ENCODE peak calls at places on chromosomes 3 and 15, in five cellular contexts. One of them, this sample, is unnamed.

GRCh38 chr3:100982710-100983109 is 10.5 kb downstream of the ABI3BP start:
- DNase-seq in endodermal cell: no peak
- DNase-seq in epithelial cell of prostate: no peak
- DNase-seq in CD4-positive, alpha-beta T cell: no peak
- DNase-seq in psoas muscle: peak
- DNase-seq in this sample: no peak

GRCh38 chr3:89954135-89954534 is 846.7 kb downstream of the EPHA3 start:
- DNase-seq in endodermal cell: no peak
- DNase-seq in epithelial cell of prostate: no peak
- DNase-seq in CD4-positive, alpha-beta T cell: no peak
- DNase-seq in psoas muscle: no peak
- DNase-seq in this sample: no peak

GRCh38 chr15:40743921-40744809 is 10.9 kb downstream of the RMDN3 start:
- DNase-seq in endodermal cell: no peak
- DNase-seq in epithelial cell of prostate: peak
- DNase-seq in CD4-positive, alpha-beta T cell: peak
- DNase-seq in psoas muscle: no peak
- DNase-seq in this sample: no peak

GRCh38 chr3:173709026-173709425 is 311.5 kb downstream of the NLGN1 start:
- DNase-seq in endodermal cell: no peak
- DNase-seq in epithelial cell of prostate: no peak
- DNase-seq in CD4-positive, alpha-beta T cell: no peak
- DNase-seq in psoas muscle: no peak
- DNase-seq in this sample: no peak

GRCh38 chr3:98784666-98785600 is 21.8 kb downstream of the ST3GAL6 start:
- DNase-seq in endodermal cell: no peak
- DNase-seq in epithelial cell of prostate: no peak
- DNase-seq in CD4-positive, alpha-beta T cell: no peak
- DNase-seq in psoas muscle: no peak
- DNase-seq in this sample: no peak

GRCh38 chr3:42505849-42506410 is 3.5 kb downstream of the VIPR1 start:
- DNase-seq in endodermal cell: peak
- DNase-seq in epithelial cell of prostate: no peak
- DNase-seq in CD4-positive, alpha-beta T cell: no peak
- DNase-seq in psoas muscle: no peak
- DNase-seq in this sample: no peak

GRCh38 chr15:80073197-80073596 is 13.7 kb downstream of the ZFAND6 start:
- DNase-seq in endodermal cell: no peak
- DNase-seq in epithelial cell of prostate: no peak
- DNase-seq in CD4-positive, alpha-beta T cell: no peak
- DNase-seq in psoas muscle: no peak
- DNase-seq in this sample: no peak

GRCh38 chr3:18246336-18247060 is 178.6 kb downstream of the SATB1 start:
- DNase-seq in endodermal cell: peak
- DNase-seq in epithelial cell of prostate: no peak
- DNase-seq in CD4-positive, alpha-beta T cell: no peak
- DNase-seq in psoas muscle: no peak
- DNase-seq in this sample: no peak

GRCh38 chr3:11721114-11721440 is 77.4 kb upstream of the VGLL4 start:
- DNase-seq in endodermal cell: no peak
- DNase-seq in epithelial cell of prostate: no peak
- DNase-seq in CD4-positive, alpha-beta T cell: no peak
- DNase-seq in psoas muscle: no peak
- DNase-seq in this sample: no peak

GRCh38 chr3:126355777-126356372 is 1.3 kb downstream of the KLF15 start:
- DNase-seq in endodermal cell: peak
- DNase-seq in epithelial cell of prostate: no peak
- DNase-seq in CD4-positive, alpha-beta T cell: no peak
- DNase-seq in psoas muscle: peak
- DNase-seq in this sample: peak

GRCh38 chr3:156620260-156620659 is 54.1 kb upstream of the TIPARP start:
- DNase-seq in endodermal cell: no peak
- DNase-seq in epithelial cell of prostate: no peak
- DNase-seq in CD4-positive, alpha-beta T cell: no peak
- DNase-seq in psoas muscle: no peak
- DNase-seq in this sample: no peak

GRCh38 chr3:181696641-181697230 is 15.0 kb upstream of the SOX2 start:
- DNase-seq in endodermal cell: no peak
- DNase-seq in epithelial cell of prostate: no peak
- DNase-seq in CD4-positive, alpha-beta T cell: no peak
- DNase-seq in psoas muscle: no peak
- DNase-seq in this sample: no peak

GRCh38 chr3:69425249-69425648 is 39.4 kb upstream of the FRMD4B start:
- DNase-seq in endodermal cell: peak
- DNase-seq in epithelial cell of prostate: no peak
- DNase-seq in CD4-positive, alpha-beta T cell: no peak
- DNase-seq in psoas muscle: no peak
- DNase-seq in this sample: no peak

GRCh38 chr15:85142324-85142723 is 160.7 kb downstream of the PDE8A start:
- DNase-seq in endodermal cell: no peak
- DNase-seq in epithelial cell of prostate: peak
- DNase-seq in CD4-positive, alpha-beta T cell: no peak
- DNase-seq in psoas muscle: no peak
- DNase-seq in this sample: no peak

GRCh38 chr15:66670698-66671580 is 31.1 kb upstream of the SMAD6 start:
- DNase-seq in endodermal cell: peak
- DNase-seq in epithelial cell of prostate: no peak
- DNase-seq in CD4-positive, alpha-beta T cell: no peak
- DNase-seq in psoas muscle: no peak
- DNase-seq in this sample: no peak

GRCh38 chr3:129017531-129017899 is 16.4 kb downstream of the EFCC1 start:
- DNase-seq in endodermal cell: no peak
- DNase-seq in epithelial cell of prostate: no peak
- DNase-seq in CD4-positive, alpha-beta T cell: no peak
- DNase-seq in psoas muscle: no peak
- DNase-seq in this sample: no peak

GRCh38 chr3:129018271-129018670 is 17.2 kb downstream of the EFCC1 start:
- DNase-seq in endodermal cell: no peak
- DNase-seq in epithelial cell of prostate: no peak
- DNase-seq in CD4-positive, alpha-beta T cell: no peak
- DNase-seq in psoas muscle: no peak
- DNase-seq in this sample: no peak

GRCh38 chr3:129016725-129017530 is 15.8 kb downstream of the EFCC1 start:
- DNase-seq in endodermal cell: no peak
- DNase-seq in epithelial cell of prostate: no peak
- DNase-seq in CD4-positive, alpha-beta T cell: no peak
- DNase-seq in psoas muscle: peak
- DNase-seq in this sample: no peak

GRCh38 chr3:129019266-129019665 is 18.2 kb downstream of the EFCC1 start:
- DNase-seq in endodermal cell: no peak
- DNase-seq in epithelial cell of prostate: no peak
- DNase-seq in CD4-positive, alpha-beta T cell: no peak
- DNase-seq in psoas muscle: no peak
- DNase-seq in this sample: no peak

DNA sequence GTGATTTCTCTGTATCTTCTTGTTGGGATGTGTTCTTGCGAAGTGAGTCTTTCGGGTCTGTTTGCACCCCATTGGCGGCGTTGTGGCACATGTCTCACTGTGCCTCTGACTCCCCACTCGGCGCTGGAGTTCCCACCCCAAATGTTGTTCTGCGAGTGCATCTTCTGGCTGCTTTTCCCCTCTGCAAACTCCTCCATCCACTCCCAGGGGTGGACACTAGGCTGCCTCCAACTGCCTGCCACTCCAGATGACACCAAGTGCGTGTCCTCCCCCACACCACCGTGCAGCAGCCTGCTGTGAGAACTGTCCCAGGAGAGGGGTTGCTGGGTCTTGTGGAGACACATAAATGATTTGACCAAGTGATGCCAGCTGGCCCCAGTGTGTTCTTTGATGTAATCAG is 17.6 kb downstream of the EFCC1 start:
- DNase-seq in endodermal cell: no peak
- DNase-seq in epithelial cell of prostate: no peak
- DNase-seq in CD4-positive, alpha-beta T cell: no peak
- DNase-seq in psoas muscle: no peak
- DNase-seq in this sample: no peak
- H3K27ac ChIP-seq in endodermal cell: no peak
- H3K27ac ChIP-seq in epithelial cell of prostate: no peak
- H3K27ac ChIP-seq in CD4-positive, alpha-beta T cell: no peak
- H3K27ac ChIP-seq in psoas muscle: no peak
- H3K27ac ChIP-seq in this sample: no peak

DNA sequence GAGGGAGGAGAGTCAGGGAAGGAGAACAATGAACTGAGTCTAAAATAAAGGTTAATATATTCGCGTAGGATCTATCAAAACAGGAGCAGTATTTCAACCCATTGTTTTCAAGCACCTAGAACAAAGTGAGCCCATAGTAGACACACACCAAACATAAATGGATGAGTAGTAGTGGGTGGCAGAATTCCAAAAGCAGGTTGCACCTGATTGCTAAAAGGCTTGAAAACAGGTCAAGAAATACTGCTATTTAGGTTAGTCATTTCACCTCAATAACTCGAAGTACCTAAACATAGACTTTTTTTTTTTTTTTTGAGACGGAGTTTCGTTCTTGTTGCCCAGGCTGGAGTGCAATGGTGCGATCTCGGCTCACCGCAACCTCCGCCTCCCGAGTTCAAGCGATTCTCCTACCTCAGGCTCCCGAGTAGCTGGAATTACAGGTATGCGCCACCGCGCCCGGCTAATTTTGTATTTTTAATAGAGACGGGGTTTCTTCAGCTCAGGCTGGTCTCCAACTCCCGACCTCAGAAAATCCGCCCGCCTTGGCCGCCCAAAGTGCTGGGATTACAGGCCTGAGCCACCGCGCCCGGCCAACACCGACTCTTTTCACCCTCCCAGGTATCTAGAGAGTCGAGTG is 855 bp upstream of the ABHD5 start:
- DNase-seq in endodermal cell: no peak
- DNase-seq in epithelial cell of prostate: no peak
- DNase-seq in CD4-positive, alpha-beta T cell: no peak
- DNase-seq in psoas muscle: no peak
- DNase-seq in this sample: no peak
- H3K27ac ChIP-seq in endodermal cell: no peak
- H3K27ac ChIP-seq in epithelial cell of prostate: peak
- H3K27ac ChIP-seq in CD4-positive, alpha-beta T cell: peak
- H3K27ac ChIP-seq in psoas muscle: peak
- H3K27ac ChIP-seq in this sample: peak

GRCh38 chr15:64701482-64701881 is 73.9 kb downstream of the RBPMS2 start:
- DNase-seq in endodermal cell: no peak
- DNase-seq in epithelial cell of prostate: no peak
- DNase-seq in CD4-positive, alpha-beta T cell: no peak
- DNase-seq in psoas muscle: no peak
- DNase-seq in this sample: no peak
- H3K27ac ChIP-seq in endodermal cell: peak
- H3K27ac ChIP-seq in epithelial cell of prostate: no peak
- H3K27ac ChIP-seq in CD4-positive, alpha-beta T cell: no peak
- H3K27ac ChIP-seq in psoas muscle: peak
- H3K27ac ChIP-seq in this sample: peak

DNA sequence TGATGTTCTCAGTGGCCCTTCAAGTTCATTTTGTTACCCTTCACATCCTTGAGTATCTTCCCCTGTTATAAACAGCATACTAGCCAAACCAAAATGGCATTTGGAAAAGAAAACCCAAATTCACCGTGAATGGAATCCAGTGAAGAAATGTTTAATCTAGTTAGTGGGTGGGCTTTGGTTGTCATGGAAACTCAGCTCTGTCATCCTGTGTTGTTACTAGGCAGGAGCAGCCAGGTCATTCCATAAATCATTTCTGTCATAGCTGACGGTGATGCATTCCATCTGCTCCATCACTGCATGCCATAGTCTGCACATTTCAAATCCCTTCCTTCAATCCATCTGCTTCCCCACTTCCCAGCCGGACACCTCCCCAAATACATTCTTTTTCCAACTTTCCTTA is 140.4 kb upstream of the CGNL1 start:
- DNase-seq in endodermal cell: no peak
- DNase-seq in epithelial cell of prostate: no peak
- DNase-seq in CD4-positive, alpha-beta T cell: no peak
- DNase-seq in psoas muscle: no peak
- DNase-seq in this sample: no peak
- H3K27ac ChIP-seq in endodermal cell: peak
- H3K27ac ChIP-seq in epithelial cell of prostate: no peak
- H3K27ac ChIP-seq in CD4-positive, alpha-beta T cell: no peak
- H3K27ac ChIP-seq in psoas muscle: no peak
- H3K27ac ChIP-seq in this sample: no peak

DNA sequence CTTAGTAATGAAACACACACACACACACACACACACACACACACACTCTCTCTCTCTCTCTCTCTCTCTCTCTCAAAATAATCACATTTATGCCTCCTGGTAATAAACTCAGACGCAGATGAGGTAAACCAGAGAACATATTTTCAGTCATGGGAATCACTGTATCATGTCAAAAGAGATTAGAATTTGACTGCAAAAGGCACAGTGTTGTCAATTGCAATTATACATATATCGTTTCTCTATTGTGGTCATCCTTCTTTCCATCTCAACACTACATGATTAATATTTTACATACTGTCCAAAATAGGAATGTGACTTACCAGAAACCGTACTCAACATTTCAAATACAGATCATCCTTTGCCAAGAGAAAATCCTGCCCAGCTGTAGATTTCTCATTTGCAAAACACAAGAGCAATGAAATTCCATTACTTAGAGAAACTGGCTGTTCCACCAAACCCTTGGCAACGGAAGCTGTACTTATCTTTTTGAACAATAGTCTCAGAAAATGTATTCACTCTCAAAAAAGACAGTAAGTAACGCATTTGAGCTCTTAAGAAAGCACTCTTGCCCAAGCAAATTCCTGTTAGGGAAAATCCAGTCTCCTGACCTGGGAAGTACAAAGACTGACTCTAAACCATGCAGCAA is 24.3 kb downstream of the PDZRN3 start:
- DNase-seq in endodermal cell: no peak
- DNase-seq in epithelial cell of prostate: no peak
- DNase-seq in CD4-positive, alpha-beta T cell: no peak
- DNase-seq in psoas muscle: no peak
- DNase-seq in this sample: no peak
- H3K27ac ChIP-seq in endodermal cell: peak
- H3K27ac ChIP-seq in epithelial cell of prostate: no peak
- H3K27ac ChIP-seq in CD4-positive, alpha-beta T cell: no peak
- H3K27ac ChIP-seq in psoas muscle: peak
- H3K27ac ChIP-seq in this sample: no peak